ENCODE peak calls at places on chromosomes 5 and 9, in four cellular contexts. U, E, V and S are unnamed samples.

GRCh38 chr5:36521838-36522745 is 84.3 kb upstream of the SLC1A3 start:
- DNase-seq in V (no peak), U (no peak), E (no peak), S (no peak)

GRCh38 chr5:172697123-172698121 is 56.4 kb downstream of the NEURL1B start:
- DNase-seq in V (peak), E (peak), U (peak), S (peak)

GRCh38 chr9:109556786-109557185 is 58.7 kb upstream of the PTPN3 start:
- DNase-seq in U (no peak), E (no peak), V (no peak), S (no peak)

GRCh38 chr9:110769667-110770066 is 101.1 kb downstream of the MUSK start:
- DNase-seq in E (peak), U (no peak), V (peak), S (no peak)

GRCh38 chr9:92747459-92748232 is 17.0 kb downstream of the BICD2 start:
- DNase-seq in V (no peak), E (peak), U (no peak), S (no peak)

GRCh38 chr5:110351451-110351850 is 375.0 kb downstream of the TMEM232 start:
- DNase-seq in V (peak), U (no peak), E (no peak), S (no peak)

GRCh38 chr5:156755421-156756087 is 94.5 kb upstream of the PPP1R2B start:
- DNase-seq in U (no peak), E (no peak), V (no peak), S (no peak)

GRCh38 chr5:59745422-59745863 is 148.1 kb downstream of the PDE4D start:
- DNase-seq in V (peak), U (peak), E (no peak), S (peak)

GRCh38 chr9:119453490-119453911 is 84.3 kb upstream of the BRINP1 start:
- DNase-seq in U (no peak), V (peak), E (no peak), S (no peak)

GRCh38 chr9:136426787-136427186 is 12.9 kb downstream of the INPP5E start:
- DNase-seq in E (no peak), U (no peak), V (no peak), S (no peak)

GRCh38 chr5:174545926-174546325 is 178.5 kb upstream of the MSX2 start:
- DNase-seq in V (no peak), U (no peak), E (peak), S (no peak)

GRCh38 chr9:137066096-137066861 is 4.1 kb downstream of the SAPCD2 start:
- DNase-seq in E (no peak), U (no peak), V (no peak), S (no peak)

GRCh38 chr5:73232266-73233041 is 59.5 kb downstream of the TMEM174 start:
- DNase-seq in E (no peak), V (no peak), U (no peak), S (no peak)

GRCh38 chr9:13113201-13113600 is 166.3 kb downstream of the MPDZ start:
- DNase-seq in U (no peak), E (no peak), V (peak), S (no peak)

GRCh38 chr5:98787131-98787719 is 13.8 kb downstream of the RGMB start:
- DNase-seq in U (no peak), E (no peak), V (no peak), S (no peak)

GRCh38 chr9:90037136-90037797 is 432.5 kb downstream of the GADD45G start:
- DNase-seq in E (no peak), U (no peak), V (no peak), S (no peak)

GRCh38 chr5:125587631-125588030 is 835.6 kb upstream of the GRAMD2B start:
- DNase-seq in V (peak), U (no peak), E (no peak), S (no peak)

GRCh38 chr9:35688558-35689350 is 971 bp downstream of the TPM2 start:
- DNase-seq in U (no peak), V (peak), E (peak), S (peak)

GRCh38 chr9:110370316-110370715 is 32.7 kb upstream of the TXNDC8 start:
- DNase-seq in E (no peak), U (no peak), V (peak), S (no peak)

GRCh38 chr5:39523821-39524220 is 99.0 kb upstream of the DAB2 start:
- DNase-seq in E (no peak), U (no peak), V (no peak), S (no peak)

GRCh38 chr9:4654084-4654483 is 8.0 kb upstream of the PLPP6 start:
- DNase-seq in V (no peak), U (no peak), E (no peak), S (no peak)

GRCh38 chr5:42982107-42982622 is 58.0 kb downstream of the ANXA2R start:
- DNase-seq in V (no peak), E (no peak), U (no peak), S (peak)

GRCh38 chr5:170896779-170897178 is 35.0 kb downstream of the RANBP17 start:
- DNase-seq in V (peak), U (no peak), E (no peak), S (peak)

GRCh38 chr9:21070171-21070571 is 7.6 kb downstream of the IFNB1 start:
- DNase-seq in E (no peak), U (no peak), V (peak), S (peak)

GRCh38 chr9:95407524-95407923 is 90.0 kb upstream of the FANCC start:
- DNase-seq in E (no peak), U (no peak), V (no peak), S (no peak)

GRCh38 chr5:16726538-16726946 is 109.7 kb upstream of the RETREG1 start:
- DNase-seq in V (no peak), U (peak), E (peak), S (no peak)

GRCh38 chr5:139178948-139179347 is 19.2 kb downstream of the SIL1 start:
- DNase-seq in V (peak), E (no peak), U (no peak), S (peak)

GRCh38 chr9:36341936-36342577 is 58.0 kb downstream of the RNF38 start:
- DNase-seq in U (no peak), V (no peak), E (no peak), S (no peak)

GRCh38 chr5:59134770-59135169 is 551.9 kb downstream of the RAB3C start:
- DNase-seq in U (no peak), E (no peak), V (no peak), S (no peak)

GRCh38 chr5:96219580-96220281 is 213.3 kb downstream of the PCSK1 start:
- DNase-seq in U (no peak), E (no peak), V (peak), S (no peak)

GRCh38 chr5:119302916-119303897 is 52.6 kb upstream of the TNFAIP8 start:
- DNase-seq in U (no peak), E (peak), V (peak), S (peak)

GRCh38 chr5:88290801-88291200 is 22.2 kb upstream of the TMEM161B start:
- DNase-seq in U (no peak), V (no peak), E (no peak), S (no peak)

GRCh38 chr5:71481441-71481840 is 26.0 kb downstream of the BDP1 start:
- DNase-seq in U (no peak), E (no peak), V (no peak), S (no peak)

GRCh38 chr9:94167055-94167346 is 82.7 kb downstream of the PTPDC1 start:
- DNase-seq in V (no peak), E (no peak), U (no peak), S (no peak)

GRCh38 chr9:134666801-134667200 is 25.2 kb downstream of the COL5A1 start:
- DNase-seq in E (peak), V (peak), U (no peak), S (no peak)

GRCh38 chr5:163789870-163790269 is 284.5 kb downstream of the MAT2B start:
- DNase-seq in E (no peak), U (no peak), V (no peak), S (no peak)

GRCh38 chr9:93510041-93510440 is 56.7 kb upstream of the FAM120AOS start:
- DNase-seq in E (no peak), V (no peak), U (no peak), S (no peak)

GRCh38 chr5:74055446-74056097 is 429.6 kb downstream of the ARHGEF28 start:
- DNase-seq in E (no peak), V (no peak), U (no peak), S (no peak)